ENCODE peak calls at places on chromosomes 4 and X, in ten cellular contexts. G is nephron progenitor cell, Z is amniotic stem cell, H is lung, U is WERI-Rb-1, F is cardiac muscle cell, M is NCI-H146, K is right atrium auricular region, A is GM12865, E is RPMI8226. J is an unnamed sample.

GRCh38 chr4:105620640-105621323 is 68.4 kb downstream of the ARHGEF38 start:
- DNase-seq in M (no peak), H (peak), Z (no peak), E (no peak), G (no peak), U (no peak), K (no peak), F (peak), A (peak), J (no peak)

GRCh38 chr4:151962138-151962845 is 201.5 kb upstream of the GATB start:
- DNase-seq in G (no peak), K (no peak), A (no peak), M (no peak), Z (no peak), H (no peak), F (no peak), E (no peak), U (no peak), J (no peak)

GRCh38 chr4:29304595-29304994 is 1415.6 kb upstream of the PCDH7 start:
- DNase-seq in U (no peak), A (no peak), F (peak), E (no peak), H (no peak), K (no peak), Z (no peak), M (no peak), G (no peak), J (no peak)

GRCh38 chr4:146211440-146211839 is 2.9 kb upstream of the REELD1 start:
- DNase-seq in M (no peak), E (no peak), A (no peak), H (no peak), U (no peak), F (no peak), K (no peak), Z (no peak), G (no peak), J (no peak)

GRCh38 chrX:20317873-20318272 is 51.2 kb upstream of the RPS6KA3 start:
- DNase-seq in U (no peak), A (no peak), E (no peak), H (no peak), K (no peak), G (no peak), F (peak), M (no peak), Z (no peak), J (no peak)

GRCh38 chr4:1490906-1491629 is 84.8 kb upstream of the NKX1-1 start:
- DNase-seq in A (no peak), K (no peak), F (no peak), G (no peak), M (no peak), H (no peak), Z (no peak), U (no peak), E (no peak), J (peak)

GRCh38 chrX:15675490-15675921 is 10.9 kb upstream of the CLTRN start:
- DNase-seq in M (peak), U (peak), G (peak), F (peak), Z (peak), E (peak), K (peak), A (peak), H (peak), J (peak)

GRCh38 chrX:63784346-63784901 is 590 bp downstream of the ARHGEF9 start:
- DNase-seq in Z (no peak), G (peak), M (no peak), F (no peak), U (peak), E (no peak), H (no peak), A (no peak), K (no peak), J (peak)

GRCh38 chr4:185716008-185716976 is 95.7 kb downstream of the SORBS2 start:
- DNase-seq in E (no peak), M (no peak), G (peak), K (no peak), A (no peak), F (no peak), H (peak), Z (no peak), U (no peak), J (no peak)

GRCh38 chrX:133670394-133670793 is 255.1 kb upstream of the GPC4 start:
- DNase-seq in K (no peak), F (peak), G (peak), H (no peak), M (no peak), Z (no peak), E (peak), U (no peak), A (peak), J (peak)

J was measured in NCI-H82.